ENCODE peak calls at places on chromosomes 11 and 22, in four cellular contexts. K is K562, T is HepG2, D is HEK293T. R is an unnamed sample.

GRCh38 chr11:117992620-117993019 is 6.4 kb downstream of the IL10RA start:
- DNase-seq in T (no peak), D (no peak), K (no peak), R (no peak)

GRCh38 chr11:910044-910588 is 494 bp downstream of the CHID1 start:
- DNase-seq in T (no peak), D (no peak), K (peak), R (no peak)

GRCh38 chr11:128717581-128717980 is 23.7 kb downstream of the FLI1 start:
- DNase-seq in K (no peak), D (no peak), T (no peak), R (no peak)

GRCh38 chr11:67266424-67267187 is at the start of gene GRK2:
- DNase-seq in K (peak), D (peak), T (no peak), R (no peak)

GRCh38 chr22:36865346-36865745 is 4.5 kb downstream of the NCF4 start:
- DNase-seq in D (no peak), K (no peak), T (no peak), R (no peak)

GRCh38 chr11:79708319-79708928 is 267.6 kb upstream of the TENM4 start:
- DNase-seq in D (peak), K (peak), T (peak), R (peak)

GRCh38 chr11:92948116-92948515 is 21.3 kb upstream of the MTNR1B start:
- DNase-seq in K (no peak), D (no peak), T (peak), R (no peak)

GRCh38 chr11:101915811-101916291 is 471 bp downstream of the ANGPTL5 start:
- DNase-seq in T (no peak), K (no peak), D (no peak), R (no peak)

GRCh38 chr22:20128902-20129746 is 2.5 kb upstream of the ZDHHC8 start:
- DNase-seq in T (peak), D (peak), K (peak), R (no peak)

GRCh38 chr22:19109198-19110063 is 12.8 kb downstream of the DGCR2 start:
- DNase-seq in D (no peak), K (peak), T (peak), R (peak)

GRCh38 chr11:76823481-76824028 is 37.2 kb upstream of the ACER3 start:
- DNase-seq in D (peak), K (peak), T (peak), R (no peak)

GRCh38 chr11:28757725-28758515 is 649.7 kb downstream of the METTL15 start:
- DNase-seq in T (no peak), K (no peak), D (no peak), R (no peak)

GRCh38 chr11:47981667-47982404 is 1.5 kb downstream of the PTPRJ start:
- DNase-seq in T (no peak), D (no peak), K (no peak), R (no peak)

GRCh38 chr22:49111085-49111484 is 716.6 kb downstream of the BRD1 start:
- DNase-seq in K (no peak), D (no peak), T (no peak), R (no peak)

GRCh38 chr22:35582218-35582860 is 34.8 kb downstream of the MB start:
- DNase-seq in K (no peak), T (no peak), D (no peak), R (no peak)

GRCh38 chr11:13010737-13011342 is 1.7 kb downstream of the RASSF10 start:
- DNase-seq in K (no peak), D (no peak), T (no peak), R (no peak)

GRCh38 chr11:61429346-61429690 is 457 bp downstream of the CPSF7 start:
- DNase-seq in T (peak), K (peak), D (peak), R (no peak)

GRCh38 chr11:33828604-33829429 is 54.5 kb upstream of the FBXO3 start:
- DNase-seq in D (no peak), T (no peak), K (no peak), R (no peak)

GRCh38 chr11:45677811-45678515 is 12.5 kb upstream of the CHST1 start:
- DNase-seq in D (no peak), T (no peak), K (no peak), R (no peak)

GRCh38 chr11:76123243-76123642 is 83.1 kb downstream of the WNT11 start:
- DNase-seq in D (no peak), T (no peak), K (no peak), R (no peak)

GRCh38 chr22:46428602-46429326 is 93.2 kb downstream of the TRMU start:
- DNase-seq in D (no peak), K (no peak), T (no peak), R (no peak)

GRCh38 chr22:46428171-46428570 is 92.7 kb downstream of the TRMU start:
- DNase-seq in T (no peak), D (no peak), K (no peak), R (no peak)

GRCh38 chr22:46432164-46433068 is 96.9 kb downstream of the TRMU start:
- DNase-seq in T (no peak), D (no peak), K (no peak), R (no peak)

GRCh38 chr22:46430961-46431838 is 95.7 kb downstream of the TRMU start:
- DNase-seq in D (no peak), K (no peak), T (peak), R (no peak)

GRCh38 chr22:46429327-46429853 is 93.9 kb downstream of the TRMU start:
- DNase-seq in T (no peak), D (no peak), K (no peak), R (no peak)
- TF ChIP-seq FOXK2 in T (no peak), D (no peak), K (no peak), R (no peak)

GRCh38 chr11:11657101-11657935 is 35.5 kb upstream of the GALNT18 start:
- DNase-seq in K (no peak), T (no peak), D (no peak), R (no peak)

GRCh38 chr11:11662578-11662977 is 40.8 kb upstream of the GALNT18 start:
- DNase-seq in D (no peak), T (no peak), K (no peak), R (peak)

GRCh38 chr11:11659567-11660341 is 37.9 kb upstream of the GALNT18 start:
- DNase-seq in T (no peak), D (peak), K (peak), R (no peak)

GRCh38 chr11:11661356-11662040 is 39.7 kb upstream of the GALNT18 start:
- DNase-seq in K (no peak), D (no peak), T (no peak), R (no peak)

GRCh38 chr11:11660351-11660750 is 38.5 kb upstream of the GALNT18 start:
- DNase-seq in D (no peak), K (no peak), T (no peak), R (no peak)
- TF ChIP-seq FOXK2 in D (no peak), K (no peak), T (no peak), R (no peak)

GRCh38 chr11:121349790-121350189 is 57.2 kb downstream of the SC5D start:
- DNase-seq in T (no peak), K (no peak), D (no peak), R (no peak)

GRCh38 chr11:121350314-121351046 is 57.9 kb downstream of the SC5D start:
- DNase-seq in K (no peak), D (no peak), T (no peak), R (no peak)

GRCh38 chr11:121354192-121354591 is 61.6 kb downstream of the SC5D start:
- DNase-seq in T (no peak), D (no peak), K (no peak), R (no peak)

GRCh38 chr11:121351089-121351488 is 58.5 kb downstream of the SC5D start:
- DNase-seq in K (no peak), T (no peak), D (no peak), R (no peak)

DNA sequence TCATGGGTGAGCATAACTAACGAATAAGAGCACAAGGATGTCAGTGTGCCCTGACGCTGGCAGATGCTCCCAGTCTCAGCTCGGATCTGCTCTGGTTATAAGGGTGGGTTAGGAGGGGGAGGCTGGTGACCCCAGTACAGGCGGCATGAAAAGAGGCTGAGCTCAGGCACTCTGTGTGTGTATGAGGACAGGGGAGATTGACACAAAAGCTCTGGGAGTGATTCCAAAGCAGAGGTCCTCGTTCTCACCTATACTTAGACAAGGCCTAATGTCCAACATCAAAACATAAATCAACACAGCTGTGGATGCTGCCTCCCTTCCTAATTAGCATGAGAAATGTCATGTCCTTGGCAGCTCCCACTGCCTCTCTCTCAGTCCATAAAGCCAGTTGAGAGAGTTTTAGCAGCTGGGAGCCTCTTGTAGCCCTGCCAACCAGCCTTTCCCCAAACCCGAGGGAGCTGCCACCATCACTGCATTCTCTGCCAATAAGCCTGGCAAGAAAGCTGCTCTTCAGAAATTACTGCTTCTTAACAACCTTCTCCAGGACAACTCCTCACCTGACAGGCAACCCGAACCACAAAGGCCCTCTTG is 59.8 kb downstream of the SC5D start:
- DNase-seq in K (no peak), T (no peak), D (no peak), R (no peak)
- TF ChIP-seq FOXK2 in K (no peak), T (no peak), D (no peak), R (no peak)

GRCh38 chr11:130310622-130311021 is 4.1 kb downstream of the ZBTB44 start:
- DNase-seq in D (no peak), K (no peak), T (no peak), R (no peak)

GRCh38 chr11:130313383-130314183 is 1.1 kb downstream of the ZBTB44 start:
- DNase-seq in D (no peak), T (no peak), K (peak), R (no peak)

GRCh38 chr11:130308059-130308458 is 6.7 kb downstream of the ZBTB44 start:
- DNase-seq in K (no peak), T (no peak), D (no peak), R (no peak)

GRCh38 chr11:130312046-130312445 is 2.7 kb downstream of the ZBTB44 start:
- DNase-seq in K (no peak), D (no peak), T (no peak), R (no peak)

DNA sequence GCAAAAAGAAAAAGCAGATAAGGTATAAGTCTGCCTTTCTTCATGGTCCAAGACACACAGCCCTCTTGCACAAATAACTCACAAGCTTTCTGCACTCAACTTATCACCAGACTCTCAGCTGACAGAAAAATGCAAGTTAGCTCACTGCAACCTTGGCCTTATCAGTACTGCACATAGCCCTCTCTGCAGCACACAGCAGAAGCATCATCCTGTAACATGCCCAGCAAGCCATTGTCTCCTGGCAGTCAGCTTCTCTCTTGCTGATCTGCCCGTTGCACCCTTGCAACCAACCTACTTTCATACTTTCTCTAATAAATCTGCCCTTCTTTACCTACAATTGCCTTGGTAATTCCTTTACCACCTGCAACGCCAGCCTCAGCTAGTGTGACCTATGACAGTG is 5.8 kb downstream of the ZBTB44 start:
- DNase-seq in K (peak), T (no peak), D (no peak), R (no peak)
- TF ChIP-seq FOXK2 in K (peak), T (no peak), D (no peak), R (no peak)

GRCh38 chr11:133693110-133693509 is 152.2 kb downstream of the SPATA19 start:
- DNase-seq in D (no peak), T (no peak), K (no peak), R (no peak)
- TF ChIP-seq FOXK2 in D (no peak), T (no peak), K (no peak), R (no peak)

GRCh38 chr22:26590525-26590858 is 560 bp upstream of the TPST2 start:
- DNase-seq in T (peak), K (peak), D (no peak), R (no peak)

GRCh38 chr22:26589845-26590524 is at the start of gene TPST2:
- DNase-seq in D (peak), T (peak), K (peak), R (no peak)

GRCh38 chr22:26587991-26588613 is 1.8 kb downstream of the TPST2 start:
- DNase-seq in K (peak), T (no peak), D (no peak), R (no peak)

GRCh38 chr22:26588749-26589366 is 1.1 kb downstream of the TPST2 start:
- DNase-seq in T (peak), K (peak), D (no peak), R (no peak)

GRCh38 chr22:26589367-26589844 is 526 bp downstream of the TPST2 start:
- DNase-seq in K (peak), T (no peak), D (peak), R (no peak)
- TF ChIP-seq FOXK2 in K (no peak), T (no peak), D (no peak), R (no peak)

DNA sequence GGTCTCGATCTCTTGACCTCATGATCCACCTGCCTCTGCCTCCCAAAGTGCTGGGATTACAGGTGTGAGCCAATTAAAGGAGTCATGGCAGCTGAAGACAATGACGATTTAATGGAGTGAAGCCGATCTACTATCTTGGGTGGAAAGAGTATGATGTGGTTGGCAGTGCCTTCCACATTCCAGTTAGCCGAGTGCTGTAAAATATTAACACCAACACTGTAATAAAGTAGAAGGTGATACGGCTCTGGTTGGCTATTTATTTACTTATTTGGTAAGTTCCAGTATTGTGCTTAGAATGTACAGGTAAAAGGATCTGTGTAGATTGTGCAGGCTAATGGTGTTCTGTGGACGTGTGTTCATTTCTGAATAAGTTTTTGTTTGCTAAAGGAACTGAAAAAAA is 149.6 kb upstream of the MTMR2 start:
- DNase-seq in D (no peak), K (no peak), T (no peak), R (no peak)
- TF ChIP-seq FOXK2 in D (no peak), K (no peak), T (no peak), R (no peak)

GRCh38 chr11:62505112-62505783 is 41.4 kb downstream of the AHNAK start:
- DNase-seq in D (no peak), T (no peak), K (peak), R (no peak)
- TF ChIP-seq FOXK2 in D (no peak), T (no peak), K (no peak), R (no peak)

R was measured in GM12878.